ENCODE peak calls at places on chromosomes 3 and 15, in eight cellular contexts. A, X, D, P, L, I, J and B are unnamed samples.

GRCh38 chr15:73677146-73677607 is 7.0 kb upstream of the CD276 start:
- DNase-seq in A (peak), X (peak), D (peak), P (peak), L (peak), I (peak), J (peak), B (peak)

GRCh38 chr3:16332904-16333426 is 68.0 kb downstream of the OXNAD1 start:
- DNase-seq in A (no peak), X (no peak), D (no peak), P (no peak), L (no peak), I (no peak), J (no peak), B (no peak)

GRCh38 chr15:71691700-71692417 is 118.5 kb upstream of the NR2E3 start:
- DNase-seq in A (peak), X (peak), D (no peak), P (no peak), L (no peak), I (peak), J (no peak), B (no peak)

GRCh38 chr3:165638066-165638465 is 199.2 kb downstream of the BCHE start:
- DNase-seq in A (no peak), X (peak), D (no peak), P (no peak), L (no peak), I (no peak), J (no peak), B (no peak)

GRCh38 chr3:146160233-146160963 is 586 bp downstream of the PLOD2 start:
- DNase-seq in A (peak), X (peak), D (peak), P (peak), L (peak), I (peak), J (peak), B (peak)

GRCh38 chr15:80778964-80779657 is at the start of gene CEMIP:
- DNase-seq in A (peak), X (peak), D (peak), P (peak), L (peak), I (peak), J (peak), B (peak)

GRCh38 chr3:46935168-46935858 is 41.2 kb downstream of the CCDC12 start:
- DNase-seq in A (peak), X (peak), D (peak), P (peak), L (no peak), I (no peak), J (peak), B (peak)

GRCh38 chr3:129014793-129015345 is 13.8 kb downstream of the EFCC1 start:
- DNase-seq in A (no peak), X (no peak), D (no peak), P (no peak), L (no peak), I (no peak), J (no peak), B (no peak)

GRCh38 chr3:100900671-100901070 is 92.5 kb downstream of the ABI3BP start:
- DNase-seq in A (no peak), X (peak), D (no peak), P (no peak), L (no peak), I (no peak), J (no peak), B (no peak)

GRCh38 chr3:73784647-73785420 is 160.1 kb upstream of the PDZRN3 start:
- DNase-seq in A (no peak), X (no peak), D (no peak), P (no peak), L (no peak), I (no peak), J (no peak), B (no peak)

GRCh38 chr3:108006077-108006675 is 84.7 kb downstream of the CD47 start:
- DNase-seq in A (no peak), X (peak), D (peak), P (no peak), L (no peak), I (no peak), J (peak), B (no peak)

GRCh38 chr15:59232476-59232875 is 25.8 kb downstream of the LDHAL6B start:
- DNase-seq in A (no peak), X (peak), D (no peak), P (no peak), L (no peak), I (no peak), J (no peak), B (no peak)

GRCh38 chr3:42394579-42395288 is 15.7 kb downstream of the LYZL4 start:
- DNase-seq in A (no peak), X (no peak), D (peak), P (no peak), L (no peak), I (no peak), J (no peak), B (no peak)

GRCh38 chr3:194485471-194485875 is 1.3 kb downstream of the ATP13A3 start:
- DNase-seq in A (no peak), X (peak), D (no peak), P (no peak), L (no peak), I (no peak), J (no peak), B (no peak)

GRCh38 chr15:81297580-81298575 is 26.1 kb downstream of the STARD5 start:
- DNase-seq in A (no peak), X (peak), D (no peak), P (no peak), L (peak), I (no peak), J (no peak), B (no peak)

GRCh38 chr3:39639344-39640236 is 169.8 kb upstream of the MYRIP start:
- DNase-seq in A (peak), X (peak), D (peak), P (no peak), L (no peak), I (no peak), J (no peak), B (no peak)

GRCh38 chr15:69713726-69714559 is 261.3 kb downstream of the RPLP1 start:
- DNase-seq in A (no peak), X (no peak), D (peak), P (no peak), L (no peak), I (no peak), J (no peak), B (no peak)

GRCh38 chr15:42994546-42994945 is 74.0 kb upstream of the TTBK2 start:
- DNase-seq in A (no peak), X (no peak), D (no peak), P (no peak), L (no peak), I (no peak), J (no peak), B (no peak)

GRCh38 chr3:108486910-108487309 is 23.5 kb downstream of the MYH15 start:
- DNase-seq in A (no peak), X (peak), D (no peak), P (no peak), L (no peak), I (no peak), J (no peak), B (no peak)

GRCh38 chr3:43180027-43180426 is 74.1 kb upstream of the POMGNT2 start:
- DNase-seq in A (no peak), X (peak), D (peak), P (no peak), L (no peak), I (no peak), J (no peak), B (no peak)

GRCh38 chr3:111577798-111578685 is 17.1 kb downstream of the ZBED2 start:
- DNase-seq in A (peak), X (peak), D (peak), P (no peak), L (no peak), I (no peak), J (no peak), B (no peak)

GRCh38 chr3:61565569-61565968 is 4.2 kb downstream of the PTPRG start:
- DNase-seq in A (no peak), X (peak), D (no peak), P (no peak), L (no peak), I (no peak), J (no peak), B (no peak)

GRCh38 chr3:187051724-187052364 is 87.5 kb downstream of the RPL39L start:
- DNase-seq in A (no peak), X (peak), D (no peak), P (no peak), L (no peak), I (no peak), J (no peak), B (no peak)

DNA sequence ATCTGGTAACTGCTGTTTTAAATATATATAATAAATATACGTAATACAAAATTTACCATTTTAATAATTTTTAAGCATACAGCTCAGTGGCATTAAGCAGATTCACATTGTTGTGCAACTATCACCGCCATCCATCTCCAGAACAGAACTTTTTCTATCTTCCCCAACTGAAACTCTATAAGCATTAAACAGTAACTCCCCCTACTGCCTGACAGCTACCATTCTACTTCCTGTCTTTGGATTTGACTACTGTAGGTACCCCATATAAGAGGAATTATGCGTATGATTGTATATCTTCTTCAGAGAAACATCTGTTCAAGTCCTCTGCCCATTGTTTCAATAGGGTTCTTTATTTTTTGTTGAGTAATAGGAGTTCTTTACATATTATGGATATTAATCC is 36.8 kb downstream of the EID1 start:
- DNase-seq in A (no peak), X (no peak), D (no peak), P (no peak), L (no peak), I (no peak), J (no peak), B (no peak)
- TF ChIP-seq CTCF in A (no peak), X (no peak), D (no peak), P (no peak), L (no peak), I (no peak), J (no peak), B (no peak)

GRCh38 chr15:23857028-23857641 is 170.0 kb upstream of the NDN start:
- DNase-seq in A (peak), X (no peak), D (no peak), P (no peak), L (no peak), I (no peak), J (no peak), B (no peak)

GRCh38 chr15:23855260-23855659 is 168.2 kb upstream of the NDN start:
- DNase-seq in A (no peak), X (no peak), D (no peak), P (no peak), L (no peak), I (no peak), J (no peak), B (no peak)

GRCh38 chr15:23855947-23856346 is 168.8 kb upstream of the NDN start:
- DNase-seq in A (no peak), X (no peak), D (no peak), P (no peak), L (no peak), I (no peak), J (no peak), B (no peak)

GRCh38 chr15:23853291-23853690 is 166.2 kb upstream of the NDN start:
- DNase-seq in A (no peak), X (no peak), D (no peak), P (no peak), L (no peak), I (no peak), J (no peak), B (no peak)

DNA sequence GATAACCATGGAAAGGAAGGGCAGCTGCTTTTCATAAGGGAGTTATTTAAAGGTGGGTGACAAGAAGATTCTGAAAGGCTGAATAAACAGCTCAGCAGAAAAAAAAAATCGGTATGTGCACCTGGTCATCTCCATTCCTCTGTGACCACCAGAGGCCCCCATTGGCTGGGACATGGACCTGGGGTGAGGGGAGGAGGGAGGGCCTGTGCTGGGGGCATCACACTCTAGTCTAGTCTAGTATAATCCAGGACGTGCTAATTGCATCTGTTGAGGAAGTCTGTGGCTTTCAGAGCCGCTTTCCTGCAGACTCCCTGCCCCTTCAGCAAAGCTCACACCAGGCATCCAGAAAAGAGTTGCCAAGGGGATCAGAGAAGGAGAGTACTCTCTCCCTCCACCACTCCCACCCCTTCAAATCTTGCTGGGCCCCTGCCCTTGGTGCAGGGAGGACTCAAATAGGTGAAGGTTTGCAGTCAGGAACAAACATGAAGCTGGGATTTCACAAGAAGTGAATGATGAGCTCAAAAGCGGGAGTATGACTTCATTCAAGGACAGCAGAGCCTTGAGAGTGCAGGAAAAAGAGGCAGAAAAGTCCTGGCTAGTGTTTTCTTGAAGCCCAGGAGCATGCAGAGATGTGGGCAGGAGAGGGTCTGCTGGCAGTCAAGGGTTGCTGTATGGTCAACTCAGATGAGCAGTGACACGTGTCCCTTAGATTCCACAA is 167.6 kb upstream of the NDN start:
- DNase-seq in A (peak), X (no peak), D (no peak), P (no peak), L (no peak), I (no peak), J (no peak), B (no peak)
- TF ChIP-seq CTCF in A (no peak), X (no peak), D (no peak), P (no peak), L (no peak), I (no peak), J (no peak), B (no peak)

GRCh38 chr3:11651900-11652299 is 8.2 kb upstream of the VGLL4 start:
- DNase-seq in A (peak), X (peak), D (no peak), P (no peak), L (no peak), I (no peak), J (no peak), B (no peak)
- TF ChIP-seq CTCF in A (peak), X (peak), D (no peak), P (peak), L (no peak), I (peak), J (peak), B (peak)

DNA sequence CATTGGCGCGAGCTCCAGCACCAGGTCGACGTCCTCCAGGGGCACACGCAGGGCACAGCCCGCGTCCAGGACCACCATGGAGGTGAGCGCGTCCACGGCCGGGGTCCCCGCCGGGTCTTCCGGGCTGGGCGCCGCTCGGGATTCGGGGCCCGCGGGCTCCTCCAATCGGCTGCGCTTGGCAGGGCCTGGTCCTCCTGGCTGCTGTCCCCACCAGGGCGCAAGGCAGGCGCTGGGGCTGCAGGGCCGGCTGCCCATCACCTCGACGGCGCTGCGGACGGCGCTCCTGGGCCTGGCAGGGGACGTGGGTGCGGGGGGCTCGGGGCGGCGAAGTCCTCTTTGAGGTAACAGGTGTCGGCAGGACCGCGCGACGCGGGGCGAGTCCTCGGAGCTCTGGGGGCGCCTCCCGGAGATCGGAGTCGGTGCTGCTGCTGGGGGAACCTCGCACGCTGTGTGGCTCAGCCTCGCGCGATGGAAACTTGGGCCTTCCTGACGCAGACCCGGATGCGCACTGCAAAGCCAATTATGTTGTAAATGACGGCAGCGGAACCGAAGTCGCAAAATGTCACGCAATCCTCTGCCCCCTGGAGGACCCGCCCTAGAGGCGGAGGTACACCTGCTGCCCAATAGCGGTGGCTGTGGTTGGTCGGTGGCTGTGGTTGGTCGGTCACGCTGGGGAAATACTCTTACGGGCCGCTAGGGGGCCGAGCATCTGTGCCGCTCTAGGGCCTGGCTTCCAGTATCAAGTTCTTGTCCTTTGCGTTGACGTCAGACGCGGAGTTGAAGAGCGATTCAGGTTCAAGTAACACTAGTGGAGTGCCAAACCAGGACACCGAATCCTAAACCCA is at the start of gene PRR23C:
- DNase-seq in A (no peak), X (no peak), D (no peak), P (no peak), L (peak), I (no peak), J (no peak), B (no peak)
- TF ChIP-seq CTCF in A (no peak), X (no peak), D (peak), P (no peak), L (no peak), I (no peak), J (no peak), B (peak)

DNA sequence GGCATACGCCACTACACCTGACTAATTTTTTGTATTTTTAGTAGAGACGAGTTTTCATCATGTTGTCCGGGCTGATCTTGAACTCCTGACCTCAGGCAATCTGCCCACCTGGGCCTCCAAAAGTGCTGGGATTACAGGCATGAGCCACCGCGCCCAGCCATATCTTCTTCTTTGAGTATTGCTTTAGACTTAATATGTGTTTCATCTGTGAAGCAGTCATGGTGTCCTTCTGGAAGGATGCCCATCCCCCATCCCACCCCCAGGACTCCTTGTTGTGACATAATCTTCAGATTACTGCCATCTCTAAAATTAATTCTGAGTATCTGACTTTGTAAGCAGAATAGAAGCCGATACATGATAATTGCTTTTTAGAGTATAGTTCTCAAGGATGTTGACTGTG is 57.7 kb downstream of the KLHL25 start:
- DNase-seq in A (no peak), X (no peak), D (no peak), P (no peak), L (no peak), I (no peak), J (no peak), B (no peak)
- TF ChIP-seq CTCF in A (no peak), X (no peak), D (no peak), P (no peak), L (no peak), I (no peak), J (no peak), B (no peak)

GRCh38 chr3:82329300-82329699 is 567.9 kb upstream of the GBE1 start:
- DNase-seq in A (no peak), X (peak), D (no peak), P (no peak), L (no peak), I (no peak), J (no peak), B (no peak)
- TF ChIP-seq CTCF in A (peak), X (no peak), D (no peak), P (no peak), L (no peak), I (no peak), J (peak), B (peak)

GRCh38 chr15:38871638-38872037 is 307.0 kb upstream of the RASGRP1 start:
- DNase-seq in A (no peak), X (no peak), D (no peak), P (no peak), L (no peak), I (no peak), J (no peak), B (no peak)

GRCh38 chr15:38867556-38867955 is 302.9 kb upstream of the RASGRP1 start:
- DNase-seq in A (no peak), X (no peak), D (no peak), P (no peak), L (no peak), I (no peak), J (no peak), B (no peak)

GRCh38 chr15:38872732-38873131 is 308.1 kb upstream of the RASGRP1 start:
- DNase-seq in A (no peak), X (no peak), D (no peak), P (no peak), L (no peak), I (no peak), J (no peak), B (no peak)

GRCh38 chr15:38864827-38865604 is 300.4 kb upstream of the RASGRP1 start:
- DNase-seq in A (no peak), X (no peak), D (no peak), P (peak), L (no peak), I (peak), J (no peak), B (no peak)

DNA sequence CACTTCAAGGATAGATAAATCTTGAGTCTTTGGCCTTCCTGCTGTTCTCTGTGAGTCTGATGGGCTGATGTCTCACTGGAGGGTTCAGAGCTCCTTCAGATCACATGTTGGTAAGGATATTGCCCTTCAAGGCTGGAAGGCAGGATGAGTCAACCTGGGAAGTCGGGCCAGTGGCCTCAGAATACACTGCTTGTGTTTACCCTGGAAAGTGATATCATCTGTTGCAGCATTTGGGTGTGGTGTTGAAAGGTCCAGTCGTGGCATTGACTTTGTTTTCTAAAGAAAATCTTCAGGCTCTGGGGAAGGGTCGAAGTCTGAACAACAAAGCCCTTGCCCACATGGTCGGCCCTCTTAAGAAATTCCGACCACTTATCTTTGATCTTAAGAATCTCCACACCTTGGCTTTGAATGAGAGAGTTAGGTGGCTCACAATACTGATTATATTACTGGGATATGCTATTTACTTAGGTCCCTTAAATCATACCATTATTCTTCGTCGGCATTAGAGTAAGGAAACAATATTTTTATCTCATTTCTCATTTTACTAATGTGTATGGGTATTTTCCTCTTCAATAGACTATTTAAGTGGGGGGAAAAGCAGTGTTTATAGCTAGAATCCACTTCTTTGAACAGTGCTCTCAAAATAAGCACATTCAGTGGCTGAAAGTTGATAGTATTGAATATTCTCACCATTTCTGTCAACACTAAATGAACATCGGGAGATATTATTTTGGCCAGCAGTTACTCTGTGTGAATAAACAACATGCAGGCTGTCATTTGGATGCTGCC is 303.9 kb upstream of the RASGRP1 start:
- DNase-seq in A (no peak), X (peak), D (peak), P (peak), L (peak), I (peak), J (peak), B (no peak)
- TF ChIP-seq CTCF in A (no peak), X (no peak), D (no peak), P (no peak), L (no peak), I (no peak), J (no peak), B (no peak)

GRCh38 chr15:66899555-66900350 is 165.6 kb upstream of the SMAD3 start:
- DNase-seq in A (no peak), X (peak), D (no peak), P (peak), L (peak), I (no peak), J (no peak), B (no peak)
- TF ChIP-seq CTCF in A (no peak), X (no peak), D (no peak), P (no peak), L (no peak), I (no peak), J (no peak), B (no peak)